ENCODE peak calls at places on chromosomes 13 and 19, in eight cellular contexts. X is activated CD4-positive, alpha-beta T cell treated with anti-CD3 and anti-CD28 coated beads for 24 hours; R is uterus; C is naive B cell; Q is AG08396; A is activated CD8-positive, alpha-beta memory T cell treated with anti-CD3 and anti-CD28 coated beads for 4 hours; U is nucleus accumbens; H is mesenchymal stem cell. F is an unnamed sample.

GRCh38 chr19:13160557-13160956 is 10.3 kb downstream of the IER2 start:
- DNase-seq in X (no peak), C (no peak), U (no peak), Q (peak), R (no peak), A (no peak), H (peak), F (no peak)

GRCh38 chr19:42422576-42423461 is 4.4 kb downstream of the LIPE start:
- DNase-seq in R (no peak), H (no peak), U (peak), A (peak), X (no peak), Q (no peak), C (peak), F (peak)

GRCh38 chr19:18208098-18208951 is 4.5 kb upstream of the RAB3A start:
- DNase-seq in X (peak), A (no peak), R (peak), C (peak), H (peak), U (no peak), Q (peak), F (peak)

GRCh38 chr19:29266001-29266400 is 53.0 kb upstream of the UQCRFS1 start:
- DNase-seq in A (no peak), Q (no peak), H (no peak), X (no peak), C (no peak), U (no peak), R (no peak), F (no peak)

GRCh38 chr13:51222510-51223283 is 499 bp downstream of the FAM124A start:
- DNase-seq in U (no peak), C (no peak), Q (no peak), R (no peak), X (no peak), H (peak), A (no peak), F (no peak)

GRCh38 chr13:43838909-43839308 is 40.6 kb downstream of the CCDC122 start:
- DNase-seq in H (no peak), A (no peak), U (no peak), Q (no peak), X (no peak), C (no peak), R (no peak), F (no peak)

GRCh38 chr13:62014299-62014698 is 598.6 kb upstream of the PCDH20 start:
- DNase-seq in A (no peak), H (peak), X (no peak), R (no peak), C (no peak), Q (no peak), U (no peak), F (no peak)

GRCh38 chr13:49441846-49442245 is 2.0 kb downstream of the CAB39L start:
- DNase-seq in A (no peak), X (no peak), H (peak), C (no peak), U (no peak), Q (peak), R (no peak), F (no peak)

GRCh38 chr19:35033067-35034004 is 3.1 kb downstream of the SCN1B start:
- DNase-seq in H (no peak), X (no peak), Q (no peak), A (no peak), U (no peak), C (no peak), R (no peak), F (no peak)

GRCh38 chr19:36201684-36202083 is 12.8 kb downstream of the ZNF565 start:
- DNase-seq in X (no peak), A (no peak), Q (no peak), R (no peak), U (no peak), C (no peak), H (no peak), F (no peak)

GRCh38 chr13:57918913-57919312 is 287.4 kb downstream of the PCDH17 start:
- DNase-seq in U (no peak), X (no peak), H (no peak), Q (no peak), C (no peak), R (no peak), A (no peak), F (no peak)

GRCh38 chr13:111629016-111629415 is 308.6 kb downstream of the TEX29 start:
- DNase-seq in H (no peak), X (no peak), R (no peak), C (no peak), Q (no peak), A (no peak), U (no peak), F (no peak)

GRCh38 chr19:44626067-44626624 is 12.8 kb downstream of the IGSF23 start:
- DNase-seq in A (no peak), H (peak), C (no peak), X (no peak), Q (peak), R (no peak), U (no peak), F (no peak)

GRCh38 chr13:73141292-73141771 is 82.5 kb downstream of the KLF5 start:
- DNase-seq in H (peak), R (no peak), C (no peak), Q (no peak), X (no peak), U (no peak), A (no peak), F (no peak)

GRCh38 chr19:47698631-47699359 is 14.4 kb upstream of the EHD2 start:
- DNase-seq in X (no peak), C (no peak), U (no peak), R (no peak), H (no peak), Q (no peak), A (no peak), F (no peak)

GRCh38 chr13:72932250-72932649 is 126.6 kb upstream of the KLF5 start:
- DNase-seq in Q (no peak), C (no peak), R (no peak), X (no peak), H (no peak), A (no peak), U (no peak), F (no peak)

GRCh38 chr19:19067276-19068072 is 3.7 kb downstream of the SLC25A42 start:
- DNase-seq in A (no peak), C (no peak), U (no peak), X (no peak), H (no peak), Q (no peak), R (no peak), F (no peak)

GRCh38 chr19:3020321-3020960 is 8.6 kb downstream of the TLE2 start:
- DNase-seq in H (no peak), C (no peak), A (no peak), X (no peak), U (no peak), Q (no peak), R (no peak), F (no peak)

GRCh38 chr19:56403261-56403660 is 871 bp upstream of the ZNF583 start:
- DNase-seq in U (no peak), C (no peak), H (no peak), A (no peak), Q (no peak), R (no peak), X (no peak), F (peak)

GRCh38 chr19:14561832-14562351 is 10.0 kb downstream of the NDUFB7 start:
- DNase-seq in U (peak), H (peak), Q (no peak), X (no peak), R (no peak), C (no peak), A (no peak), F (no peak)

GRCh38 chr13:35694549-35695233 is 218.2 kb upstream of the MAB21L1 start:
- DNase-seq in C (no peak), A (no peak), U (no peak), R (no peak), Q (no peak), X (no peak), H (no peak), F (no peak)

GRCh38 chr13:46321494-46322225 is 65.4 kb downstream of the RUBCNL start:
- DNase-seq in C (peak), X (peak), U (peak), A (peak), R (no peak), H (peak), Q (peak), F (peak)

GRCh38 chr19:40528078-40528477 is 48.6 kb upstream of the SHKBP1 start:
- DNase-seq in U (no peak), A (no peak), Q (no peak), H (no peak), R (no peak), X (no peak), C (no peak), F (no peak)

GRCh38 chr19:8641908-8642547 is 11.6 kb downstream of the NFILZ start:
- DNase-seq in H (peak), X (peak), R (no peak), C (no peak), U (no peak), Q (peak), A (no peak), F (peak)

GRCh38 chr19:12578641-12579040 is 27.4 kb upstream of the ZNF564 start:
- DNase-seq in H (no peak), Q (no peak), C (no peak), U (no peak), R (no peak), X (no peak), A (no peak), F (no peak)

GRCh38 chr13:98142427-98143156 is at the start of gene FARP1:
- DNase-seq in C (peak), R (peak), X (no peak), A (no peak), H (peak), Q (peak), U (peak), F (no peak)

GRCh38 chr13:39023316-39023715 is 14.6 kb downstream of the PROSER1 start:
- DNase-seq in R (no peak), H (peak), U (no peak), Q (no peak), A (no peak), C (no peak), X (no peak), F (no peak)

GRCh38 chr19:17762505-17763229 is 11.4 kb downstream of the FCHO1 start:
- DNase-seq in C (no peak), X (no peak), A (no peak), R (no peak), Q (peak), U (peak), H (peak), F (no peak)